ENCODE peak calls at places on chromosomes 11 and 22, in nine cellular contexts. K, P, C, Y, Q, W, H, B and N are unnamed samples.

GRCh38 chr22:43516386-43516785 is 104.6 kb downstream of the MPPED1 start:
- DNase-seq in K (no peak), P (no peak), C (no peak), Y (no peak), Q (no peak), W (no peak), H (no peak), B (no peak), N (no peak)

GRCh38 chr11:1478544-1478943 is 8.0 kb downstream of the MOB2 start:
- DNase-seq in K (no peak), P (no peak), C (no peak), Y (no peak), Q (no peak), W (no peak), H (no peak), B (no peak), N (peak; percentile 24)

GRCh38 chr11:130523166-130523565 is 74.7 kb downstream of the ADAMTS15 start:
- DNase-seq in K (no peak), P (no peak), C (no peak), Y (no peak), Q (no peak), W (no peak), H (no peak), B (no peak), N (no peak)

GRCh38 chr11:111978028-111978771 is 41.1 kb downstream of the DIXDC1 start:
- DNase-seq in K (no peak), P (peak; percentile 74), C (no peak), Y (peak; percentile 85), Q (no peak), W (peak; percentile 63), H (peak; percentile 68), B (peak; percentile 86), N (peak; percentile 28)

GRCh38 chr11:128052912-128053641 is 534.3 kb downstream of the ETS1 start:
- DNase-seq in K (no peak), P (peak; percentile 89), C (no peak), Y (peak; percentile 52), Q (no peak), W (peak; percentile 56), H (peak; percentile 12), B (no peak), N (no peak)

GRCh38 chr22:31099386-31099785 is 8.0 kb downstream of the SELENOM start:
- DNase-seq in K (no peak), P (no peak), C (no peak), Y (no peak), Q (no peak), W (no peak), H (no peak), B (no peak), N (no peak)

GRCh38 chr11:59144096-59144495 is 1.4 kb downstream of the FAM111A start:
- DNase-seq in K (no peak), P (no peak), C (no peak), Y (no peak), Q (peak; percentile 16), W (peak; percentile 20), H (no peak), B (no peak), N (no peak)

GRCh38 chr11:67644042-67644441 is 4.5 kb upstream of the TBX10 start:
- DNase-seq in K (no peak), P (no peak), C (no peak), Y (no peak), Q (peak; percentile 71), W (peak; percentile 39), H (peak; percentile 34), B (peak; percentile 48), N (no peak)

GRCh38 chr11:94032725-94033124 is 11.6 kb downstream of the HEPHL1 start:
- DNase-seq in K (no peak), P (no peak), C (no peak), Y (no peak), Q (no peak), W (no peak), H (no peak), B (no peak), N (no peak)

GRCh38 chr11:27201454-27202302 is 161.1 kb downstream of the BBOX1 start:
- DNase-seq in K (no peak), P (peak; percentile 88), C (peak; percentile 87), Y (peak; percentile 74), Q (peak; percentile 41), W (peak; percentile 96), H (peak; percentile 82), B (no peak), N (peak; percentile 46)

GRCh38 chr22:19105867-19106802 is 16.1 kb downstream of the DGCR2 start:
- DNase-seq in K (no peak), P (no peak), C (peak; percentile 56), Y (no peak), Q (peak; percentile 55), W (peak; percentile 12), H (no peak), B (peak; percentile 50), N (no peak)

GRCh38 chr11:1873048-1873812 is 18.5 kb downstream of the PRR33 start:
- DNase-seq in K (no peak), P (no peak), C (peak; percentile 54), Y (peak; percentile 76), Q (no peak), W (no peak), H (peak; percentile 57), B (no peak), N (no peak)

GRCh38 chr22:43446881-43447280 is 35.1 kb downstream of the MPPED1 start:
- DNase-seq in K (no peak), P (no peak), C (no peak), Y (no peak), Q (no peak), W (peak; percentile 26), H (peak; percentile 9), B (no peak), N (no peak)

GRCh38 chr11:7892751-7893356 is 38.2 kb downstream of the OR10A6 start:
- DNase-seq in K (no peak), P (peak; percentile 70), C (no peak), Y (peak; percentile 79), Q (peak; percentile 84), W (peak; percentile 81), H (peak; percentile 71), B (no peak), N (no peak)

GRCh38 chr11:12602421-12602820 is 71.8 kb upstream of the TEAD1 start:
- DNase-seq in K (no peak), P (peak; percentile 56), C (no peak), Y (peak; percentile 10), Q (no peak), W (peak; percentile 49), H (no peak), B (no peak), N (no peak)

GRCh38 chr11:61971177-61972111 is 4.0 kb upstream of the FTH1 start:
- DNase-seq in K (peak; percentile 98), P (peak; percentile 99), C (peak; percentile 88), Y (peak; percentile 100), Q (peak; percentile 34), W (peak; percentile 99), H (peak; percentile 84), B (peak; percentile 99), N (peak; percentile 97)

GRCh38 chr22:30386960-30387848 is at the start of gene RNF215:
- DNase-seq in K (no peak), P (peak; percentile 65), C (peak; percentile 96), Y (peak; percentile 85), Q (peak; percentile 86), W (peak; percentile 80), H (peak; percentile 76), B (peak; percentile 94), N (peak; percentile 90)

GRCh38 chr11:117868815-117869642 is 7.4 kb downstream of the FXYD6 start:
- DNase-seq in K (no peak), P (no peak), C (no peak), Y (no peak), Q (no peak), W (no peak), H (no peak), B (no peak), N (no peak)

GRCh38 chr22:21754523-21755128 is 19.0 kb upstream of the YPEL1 start:
- DNase-seq in K (no peak), P (peak; percentile 8), C (no peak), Y (peak; percentile 62), Q (peak; percentile 72), W (no peak), H (no peak), B (no peak), N (peak; percentile 34)

GRCh38 chr22:34801221-34801620 is 264.7 kb upstream of the ISX start:
- DNase-seq in K (no peak), P (no peak), C (no peak), Y (no peak), Q (no peak), W (no peak), H (no peak), B (no peak), N (no peak)

GRCh38 chr22:44889233-44889878 is 120.4 kb downstream of the PHF21B start:
- DNase-seq in K (no peak), P (no peak), C (peak; percentile 45), Y (no peak), Q (no peak), W (no peak), H (no peak), B (no peak), N (no peak)
- TF ChIP-seq CTCF in K (no peak), P (no peak), C (no peak), Y (no peak), Q (no peak), W (no peak), H (no peak), B (peak; percentile 33), N (no peak)

DNA sequence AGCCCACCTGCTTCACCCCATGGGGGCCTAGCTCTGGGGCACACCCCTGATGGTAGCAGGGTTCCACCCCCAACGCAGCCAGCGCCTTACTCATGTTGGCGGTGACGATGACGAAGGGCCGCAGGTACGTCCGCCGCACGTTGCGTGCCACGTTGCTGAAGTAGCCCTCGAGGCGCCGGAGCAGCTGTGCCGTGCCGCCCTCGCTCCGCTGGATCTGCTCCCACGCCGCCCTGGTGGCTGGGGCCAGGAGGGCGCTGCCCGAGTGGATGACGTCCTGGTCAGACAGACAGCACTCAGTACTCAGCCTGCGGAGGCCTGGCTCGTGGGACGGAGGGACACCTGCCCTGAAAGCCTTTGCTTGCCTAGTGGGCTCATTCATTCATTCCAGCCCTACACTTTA is 50.8 kb downstream of the TRMU start:
- DNase-seq in K (no peak), P (no peak), C (peak; percentile 54), Y (no peak), Q (no peak), W (no peak), H (no peak), B (no peak), N (no peak)
- TF ChIP-seq CTCF in K (peak; percentile 27), P (no peak), C (no peak), Y (no peak), Q (peak; percentile 27), W (no peak), H (no peak), B (peak; percentile 53), N (no peak)

GRCh38 chr11:113014262-113014661 is 53.0 kb downstream of the NCAM1 start:
- DNase-seq in K (no peak), P (peak; percentile 21), C (no peak), Y (peak; percentile 26), Q (no peak), W (no peak), H (no peak), B (no peak), N (peak; percentile 11)
- TF ChIP-seq CTCF in K (no peak), P (no peak), C (no peak), Y (no peak), Q (no peak), W (no peak), H (no peak), B (no peak), N (no peak)

GRCh38 chr11:20874358-20874757 is 205.0 kb downstream of the NELL1 start:
- DNase-seq in K (no peak), P (no peak), C (no peak), Y (no peak), Q (no peak), W (no peak), H (no peak), B (no peak), N (no peak)

GRCh38 chr11:20876738-20877137 is 207.4 kb downstream of the NELL1 start:
- DNase-seq in K (no peak), P (no peak), C (no peak), Y (no peak), Q (no peak), W (no peak), H (no peak), B (no peak), N (no peak)

GRCh38 chr11:20873054-20873453 is 203.7 kb downstream of the NELL1 start:
- DNase-seq in K (peak; percentile 1), P (no peak), C (no peak), Y (no peak), Q (peak; percentile 24), W (peak; percentile 2), H (no peak), B (peak; percentile 68), N (no peak)
- TF ChIP-seq CTCF in K (peak; percentile 55), P (no peak), C (no peak), Y (no peak), Q (peak; percentile 71), W (no peak), H (no peak), B (peak; percentile 86), N (no peak)